ENCODE peak calls at places on chromosomes 13 and 19, in five cellular contexts. X is HepG2, R is trophoblast cell, Y is aorta, J is Panc1. W is an unnamed sample. For H3K4me1, the result is how much of the 10 kb centered on the place peaks cover.

GRCh38 chr19:29019403-29019802 is 193.5 kb downstream of the UQCRFS1 start:
- DNase-seq in X (no peak), R (no peak), Y (peak), J (no peak), W (no peak)

GRCh38 chr19:5717215-5717614 is 2.7 kb downstream of the LONP1 start:
- DNase-seq in X (no peak), R (no peak), Y (no peak), J (no peak), W (no peak)

GRCh38 chr19:41264581-41265375 is 606 bp downstream of the HNRNPUL1 start:
- DNase-seq in X (peak), R (peak), Y (peak), J (no peak), W (peak)

GRCh38 chr13:100608906-100609305 is 20.3 kb upstream of the GGACT start:
- DNase-seq in X (no peak), R (no peak), Y (no peak), J (no peak), W (no peak)

GRCh38 chr13:31767175-31767900 is 28.0 kb downstream of the RXFP2 start:
- DNase-seq in X (no peak), R (peak), Y (no peak), J (no peak), W (no peak)

GRCh38 chr19:23286477-23286876 is 36.3 kb upstream of the ZNF724 start:
- DNase-seq in X (no peak), R (peak), Y (no peak), J (no peak), W (no peak)

GRCh38 chr19:737591-738093 is 13.3 kb upstream of the MISP start:
- DNase-seq in X (peak), R (peak), Y (peak), J (no peak), W (no peak)

GRCh38 chr13:30340367-30341184 is 33.2 kb upstream of the KATNAL1 start:
- DNase-seq in X (no peak), R (peak), Y (peak), J (no peak), W (peak)

GRCh38 chr13:92224052-92224821 is 825.8 kb downstream of the GPC5 start:
- DNase-seq in X (no peak), R (no peak), Y (no peak), J (no peak), W (peak)

GRCh38 chr19:30668521-30669155 is 296.5 kb downstream of the ZNF536 start:
- DNase-seq in X (no peak), R (no peak), Y (peak), J (no peak), W (no peak)

GRCh38 chr13:79548886-79549285 is 67.9 kb downstream of the NDFIP2 start:
- DNase-seq in X (no peak), R (peak), Y (no peak), J (no peak), W (no peak)

GRCh38 chr13:85347251-85347650 is 452.0 kb downstream of the SLITRK6 start:
- DNase-seq in X (no peak), R (no peak), Y (no peak), J (no peak), W (no peak)
- H3K4me1 ChIP-seq in X (under half), R (under half), Y (under half), J (under half), W (under half)

GRCh38 chr19:14085309-14085995 is at the start of gene C19orf67:
- DNase-seq in X (no peak), R (peak), Y (no peak), J (no peak), W (peak)
- H3K4me3 ChIP-seq in X (peak), R (no peak), Y (no peak), J (no peak), W (no peak)

GRCh38 chr19:35206379-35206778 is 22.2 kb downstream of the FAM187B start:
- DNase-seq in X (no peak), R (no peak), Y (no peak), J (no peak), W (no peak)
- H3K4me1 ChIP-seq in X (under half), R (under half), Y (under half), J (under half), W (under half)

DNA sequence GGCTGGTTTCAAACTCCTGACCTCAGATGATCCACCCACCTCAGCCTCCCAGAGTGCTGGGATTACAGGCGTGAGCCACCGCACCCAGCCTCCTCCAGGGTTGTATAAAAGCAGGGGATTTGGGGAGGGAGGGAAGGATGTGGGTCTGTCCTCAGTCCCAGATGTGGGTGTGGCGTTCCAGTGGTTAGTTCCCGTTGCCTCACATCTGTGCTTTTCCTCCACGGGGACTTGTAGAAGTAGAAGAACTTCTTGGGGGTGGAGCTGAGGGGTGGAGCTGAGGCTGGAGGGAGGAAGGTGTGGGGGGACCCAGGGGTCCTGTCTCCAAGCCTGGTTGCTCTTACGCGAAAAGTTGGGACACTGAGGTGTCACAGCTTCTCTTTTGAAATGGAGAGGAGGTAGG is 514 bp upstream of the MCEMP1 start:
- DNase-seq in X (no peak), R (peak), Y (no peak), J (no peak), W (peak)
- H3K4me3 ChIP-seq in X (no peak), R (no peak), Y (no peak), J (no peak), W (no peak)

DNA sequence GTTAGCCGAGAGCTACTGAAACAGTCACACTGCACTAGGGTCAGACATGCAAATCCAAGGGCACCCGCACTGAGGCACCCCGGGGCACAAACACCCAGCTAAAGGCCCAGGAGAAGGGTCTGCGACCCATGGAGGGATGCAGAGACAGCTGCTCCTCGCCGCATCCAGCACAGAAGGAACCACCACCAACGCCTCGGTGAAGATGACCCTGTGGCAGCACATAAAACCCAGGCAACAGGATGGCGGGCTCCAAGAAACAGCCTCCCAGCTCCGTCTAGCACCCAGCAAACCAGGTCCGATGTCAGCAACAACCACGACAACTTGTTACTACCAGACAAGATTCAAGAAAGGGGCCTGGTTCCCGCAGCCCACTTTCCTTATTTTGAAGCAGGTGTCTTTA is 82.1 kb downstream of the STK24 start:
- DNase-seq in X (no peak), R (no peak), Y (no peak), J (no peak), W (no peak)
- H3K4me1 ChIP-seq in X (half or more), R (under half), Y (under half), J (under half), W (under half)

GRCh38 chr13:50132937-50133276 is 117.7 kb downstream of the KCNRG start:
- DNase-seq in X (no peak), R (no peak), Y (no peak), J (no peak), W (no peak)

GRCh38 chr13:50133277-50133953 is 118.2 kb downstream of the KCNRG start:
- DNase-seq in X (no peak), R (no peak), Y (no peak), J (no peak), W (peak)

GRCh38 chr13:50129923-50130685 is 114.9 kb downstream of the KCNRG start:
- DNase-seq in X (no peak), R (peak), Y (peak), J (no peak), W (peak)

GRCh38 chr13:50130686-50131051 is 115.4 kb downstream of the KCNRG start:
- DNase-seq in X (no peak), R (peak), Y (peak), J (no peak), W (no peak)

GRCh38 chr13:50131998-50132936 is 117.0 kb downstream of the KCNRG start:
- DNase-seq in X (no peak), R (no peak), Y (no peak), J (no peak), W (no peak)
- H3K4me3 ChIP-seq in X (no peak), R (no peak), Y (no peak), J (no peak), W (no peak)

DNA sequence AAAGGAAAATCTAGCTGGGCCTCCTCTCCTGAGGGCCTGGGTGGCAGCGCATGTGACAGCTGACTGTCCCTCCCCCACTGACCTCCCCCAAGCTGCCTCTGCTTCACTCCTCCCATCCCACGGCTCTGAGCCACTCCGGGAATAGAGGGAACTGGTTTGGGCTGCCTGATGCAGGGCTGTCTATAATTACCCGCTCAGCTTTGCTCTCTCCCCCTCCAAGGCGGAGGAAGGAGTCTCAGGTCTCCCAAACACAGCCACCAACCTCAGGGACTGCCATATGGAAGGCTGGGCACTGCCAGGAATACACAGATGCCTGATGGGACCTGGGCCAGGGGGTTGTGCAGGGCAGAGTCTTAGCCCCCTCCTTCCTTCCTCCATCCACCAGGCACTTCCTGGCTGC is 7.8 kb downstream of the NAPA start:
- DNase-seq in X (no peak), R (no peak), Y (no peak), J (no peak), W (peak)
- H3K4me1 ChIP-seq in X (under half), R (under half), Y (under half), J (under half), W (under half)

GRCh38 chr19:2164020-2164988 is 571 bp downstream of the DOT1L start:
- DNase-seq in X (no peak), R (peak), Y (no peak), J (no peak), W (peak)
- H3K4me3 ChIP-seq in X (peak), R (peak), Y (peak), J (peak), W (peak)

DNA sequence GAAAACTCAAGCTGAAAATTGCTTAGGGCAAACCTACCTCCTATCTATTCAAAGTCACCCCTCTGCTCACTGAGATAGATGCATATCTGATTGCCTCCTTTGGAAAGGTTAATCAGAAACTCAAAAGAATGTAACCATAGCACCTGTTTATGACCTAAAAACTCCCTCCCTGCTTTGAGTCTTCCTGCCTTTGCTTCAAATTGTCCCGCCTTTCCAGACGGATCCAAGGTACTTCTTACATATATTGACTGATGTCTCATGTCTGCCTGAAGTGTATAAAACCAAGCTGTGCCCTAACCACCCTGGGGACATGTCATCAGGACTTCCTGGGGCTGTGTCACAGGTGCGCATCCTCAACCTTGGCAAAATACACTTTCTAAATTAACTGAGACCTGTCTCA is 118.6 kb downstream of the TBC1D4 start:
- DNase-seq in X (no peak), R (no peak), Y (no peak), J (no peak), W (no peak)
- H3K4me1 ChIP-seq in X (half or more), R (under half), Y (under half), J (under half), W (under half)